ENCODE peak calls at places on chromosomes 1 and 21, in five cellular contexts. E is PC-3, X is K562, G is glomerular endothelial cell, B is RKO. D is an unnamed sample.

GRCh38 chr1:72837781-72838180 is 555.4 kb upstream of the NEGR1 start:
- DNase-seq in E (no peak), X (no peak), G (no peak), B (no peak), D (no peak)

GRCh38 chr1:108897865-108898720 is 21.3 kb downstream of the GPSM2 start:
- DNase-seq in E (peak; percentile 80), X (no peak), G (no peak), B (peak; percentile 81), D (no peak)

GRCh38 chr1:118247593-118247992 is 62.6 kb upstream of the SPAG17 start:
- DNase-seq in E (peak; percentile 47), X (peak; percentile 19), G (no peak), B (peak; percentile 8), D (no peak)

GRCh38 chr1:49226758-49227157 is 450.1 kb upstream of the BEND5 start:
- DNase-seq in E (no peak), X (no peak), G (no peak), B (no peak), D (no peak)

GRCh38 chr1:168135982-168136708 is 585 bp downstream of the GPR161 start:
- DNase-seq in E (peak; percentile 44), X (peak; percentile 69), G (no peak), B (peak; percentile 36), D (peak; percentile 60)

GRCh38 chr21:42306366-42307035 is 8.7 kb downstream of the TFF3 start:
- DNase-seq in E (no peak), X (no peak), G (no peak), B (no peak), D (peak; percentile 45)

GRCh38 chr1:227781314-227781930 is 34.1 kb upstream of the PRSS38 start:
- DNase-seq in E (no peak), X (no peak), G (no peak), B (no peak), D (peak; percentile 53)

GRCh38 chr1:152162826-152163463 is 3.9 kb upstream of the RPTN start:
- DNase-seq in E (peak; percentile 85), X (no peak), G (no peak), B (peak; percentile 90), D (no peak)

GRCh38 chr21:35328856-35329455 is 279.9 kb upstream of the RUNX1 start:
- DNase-seq in E (no peak), X (no peak), G (no peak), B (no peak), D (no peak)

GRCh38 chr1:31310131-31310530 is 13.3 kb downstream of the ZCCHC17 start:
- DNase-seq in E (no peak), X (no peak), G (no peak), B (no peak), D (no peak)

GRCh38 chr1:21669033-21669286 is 197 bp downstream of the RAP1GAP start:
- DNase-seq in E (no peak), X (no peak), G (no peak), B (no peak), D (no peak)

GRCh38 chr1:3515774-3516480 is 61.5 kb downstream of the ARHGEF16 start:
- DNase-seq in E (no peak), X (no peak), G (no peak), B (no peak), D (no peak)

GRCh38 chr1:162035241-162035640 is 11.6 kb upstream of the OLFML2B start:
- DNase-seq in E (peak; percentile 72), X (no peak), G (no peak), B (no peak), D (no peak)

GRCh38 chr1:107443860-107444259 is 303.0 kb downstream of the NTNG1 start:
- DNase-seq in E (no peak), X (no peak), G (no peak), B (no peak), D (no peak)

GRCh38 chr1:207698822-207699483 is 52.9 kb upstream of the CD46 start:
- DNase-seq in E (peak; percentile 93), X (peak; percentile 31), G (peak; percentile 36), B (peak; percentile 71), D (peak; percentile 61)

D was measured in sciatic nerve.